ENCODE peak calls at places on chromosomes 16 and 17, in nine cellular contexts. X is GM12865, Z is IMR-90, M is bronchial epithelial cell, R is fibroblast of lung, J is tibial nerve, B is right atrium auricular region, E is astrocyte, I is A549. G is an unnamed sample.

GRCh38 chr17:7611635-7612293 is 2.9 kb downstream of the FXR2 start:
- DNase-seq in X (no peak), Z (no peak), M (no peak), R (no peak), J (no peak), B (no peak), E (no peak), I (no peak), G (no peak)

GRCh38 chr17:8162232-8162996 is at the start of gene VAMP2:
- DNase-seq in X (peak), Z (peak), M (no peak), R (peak), J (peak), B (no peak), E (no peak), I (peak), G (peak)

GRCh38 chr16:1312903-1313302 is 3.5 kb downstream of the UBE2I start:
- DNase-seq in X (peak), Z (no peak), M (no peak), R (no peak), J (no peak), B (no peak), E (no peak), I (no peak), G (no peak)

GRCh38 chr17:61196302-61196704 is 203.3 kb upstream of the TBX2 start:
- DNase-seq in X (no peak), Z (peak), M (no peak), R (peak), J (no peak), B (no peak), E (no peak), I (no peak), G (no peak)

GRCh38 chr16:62638964-62639861 is 603.0 kb upstream of the CDH8 start:
- DNase-seq in X (peak), Z (no peak), M (no peak), R (no peak), J (no peak), B (no peak), E (no peak), I (no peak), G (no peak)

GRCh38 chr17:80743181-80743771 is 198.6 kb downstream of the RPTOR start:
- DNase-seq in X (no peak), Z (no peak), M (no peak), R (no peak), J (no peak), B (no peak), E (peak), I (no peak), G (no peak)

GRCh38 chr17:31550389-31551056 is 159.0 kb downstream of the RAB11FIP4 start:
- DNase-seq in X (no peak), Z (peak), M (no peak), R (no peak), J (no peak), B (no peak), E (no peak), I (peak), G (no peak)

GRCh38 chr17:73231363-73231762 is 30.3 kb downstream of the CPSF4L start:
- DNase-seq in X (no peak), Z (peak), M (no peak), R (peak), J (no peak), B (no peak), E (no peak), I (peak), G (peak)

GRCh38 chr17:39924691-39925055 is 2.7 kb downstream of the ORMDL3 start:
- DNase-seq in X (no peak), Z (no peak), M (no peak), R (no peak), J (no peak), B (no peak), E (no peak), I (no peak), G (no peak)

GRCh38 chr17:40705567-40705966 is 2.0 kb upstream of the KRT24 start:
- DNase-seq in X (no peak), Z (no peak), M (peak), R (no peak), J (no peak), B (no peak), E (no peak), I (no peak), G (no peak)

GRCh38 chr17:73742915-73743314 is 98.7 kb upstream of the SDK2 start:
- DNase-seq in X (no peak), Z (no peak), M (no peak), R (no peak), J (no peak), B (no peak), E (no peak), I (no peak), G (no peak)

GRCh38 chr16:48810436-48810802 is 200.4 kb upstream of the N4BP1 start:
- DNase-seq in X (no peak), Z (no peak), M (no peak), R (no peak), J (no peak), B (no peak), E (no peak), I (no peak), G (no peak)

GRCh38 chr16:55555436-55555835 is 11.0 kb upstream of the CAPNS2 start:
- DNase-seq in X (no peak), Z (peak), M (peak), R (no peak), J (no peak), B (no peak), E (peak), I (no peak), G (no peak)

GRCh38 chr17:10295728-10296343 is 77.0 kb downstream of the MYH13 start:
- DNase-seq in X (peak), Z (peak), M (peak), R (peak), J (peak), B (no peak), E (no peak), I (peak), G (peak)

GRCh38 chr16:16083421-16084156 is 134.2 kb downstream of the ABCC1 start:
- DNase-seq in X (peak), Z (peak), M (peak), R (peak), J (no peak), B (no peak), E (no peak), I (peak), G (peak)

GRCh38 chr17:52035336-52035915 is 123.1 kb downstream of the CA10 start:
- DNase-seq in X (no peak), Z (no peak), M (no peak), R (no peak), J (no peak), B (no peak), E (no peak), I (no peak), G (no peak)

GRCh38 chr16:13697013-13697412 is 222.9 kb upstream of the ERCC4 start:
- DNase-seq in X (no peak), Z (no peak), M (no peak), R (no peak), J (no peak), B (no peak), E (no peak), I (no peak), G (no peak)

GRCh38 chr16:81004646-81005353 is 1.9 kb downstream of the CMC2 start:
- DNase-seq in X (peak), Z (peak), M (peak), R (peak), J (peak), B (no peak), E (no peak), I (peak), G (peak)

GRCh38 chr16:69176033-69176780 is 10.8 kb upstream of the SNTB2 start:
- DNase-seq in X (no peak), Z (peak), M (no peak), R (peak), J (no peak), B (no peak), E (peak), I (no peak), G (peak)

GRCh38 chr17:16954541-16954940 is 17.4 kb downstream of the TNFRSF13B start:
- DNase-seq in X (no peak), Z (no peak), M (no peak), R (no peak), J (no peak), B (peak), E (no peak), I (no peak), G (no peak)

GRCh38 chr16:86595983-86596605 is 17.7 kb downstream of the FOXL1 start:
- DNase-seq in X (no peak), Z (peak), M (no peak), R (no peak), J (no peak), B (no peak), E (peak), I (no peak), G (no peak)

GRCh38 chr17:10681866-10682446 is 15.4 kb downstream of the SCO1 start:
- DNase-seq in X (no peak), Z (peak), M (no peak), R (peak), J (no peak), B (no peak), E (peak), I (no peak), G (peak)

GRCh38 chr17:63517825-63518534 is 5.2 kb upstream of the KCNH6 start:
- DNase-seq in X (no peak), Z (no peak), M (no peak), R (no peak), J (no peak), B (no peak), E (no peak), I (no peak), G (no peak)

GRCh38 chr16:49854227-49855203 is 1.4 kb downstream of the ZNF423 start:
- DNase-seq in X (peak), Z (no peak), M (no peak), R (no peak), J (no peak), B (no peak), E (no peak), I (no peak), G (peak)

GRCh38 chr16:8611886-8612595 is 9.5 kb upstream of the METTL22 start:
- DNase-seq in X (no peak), Z (peak), M (peak), R (no peak), J (no peak), B (no peak), E (peak), I (no peak), G (peak)

GRCh38 chr17:38528101-38528500 is 77.7 kb downstream of the SRCIN1 start:
- DNase-seq in X (no peak), Z (no peak), M (no peak), R (no peak), J (no peak), B (no peak), E (no peak), I (no peak), G (no peak)

GRCh38 chr16:1009358-1010150 is 28.0 kb downstream of the SOX8 start:
- DNase-seq in X (no peak), Z (no peak), M (no peak), R (no peak), J (no peak), B (no peak), E (no peak), I (no peak), G (no peak)

GRCh38 chr17:8091033-8091687 is 3.6 kb upstream of the ALOX12B start:
- DNase-seq in X (peak), Z (no peak), M (peak), R (no peak), J (no peak), B (no peak), E (no peak), I (no peak), G (no peak)

GRCh38 chr16:57029161-57030160 is 40.1 kb downstream of the NLRC5 start:
- DNase-seq in X (no peak), Z (peak), M (peak), R (no peak), J (no peak), B (no peak), E (peak), I (no peak), G (peak)

GRCh38 chr16:24015923-24016322 is 180.1 kb downstream of the PRKCB start:
- DNase-seq in X (no peak), Z (no peak), M (no peak), R (no peak), J (no peak), B (no peak), E (no peak), I (no peak), G (no peak)

GRCh38 chr16:55142405-55142804 is 181.6 kb upstream of the IRX6 start:
- DNase-seq in X (no peak), Z (no peak), M (no peak), R (no peak), J (no peak), B (no peak), E (no peak), I (no peak), G (no peak)

DNA sequence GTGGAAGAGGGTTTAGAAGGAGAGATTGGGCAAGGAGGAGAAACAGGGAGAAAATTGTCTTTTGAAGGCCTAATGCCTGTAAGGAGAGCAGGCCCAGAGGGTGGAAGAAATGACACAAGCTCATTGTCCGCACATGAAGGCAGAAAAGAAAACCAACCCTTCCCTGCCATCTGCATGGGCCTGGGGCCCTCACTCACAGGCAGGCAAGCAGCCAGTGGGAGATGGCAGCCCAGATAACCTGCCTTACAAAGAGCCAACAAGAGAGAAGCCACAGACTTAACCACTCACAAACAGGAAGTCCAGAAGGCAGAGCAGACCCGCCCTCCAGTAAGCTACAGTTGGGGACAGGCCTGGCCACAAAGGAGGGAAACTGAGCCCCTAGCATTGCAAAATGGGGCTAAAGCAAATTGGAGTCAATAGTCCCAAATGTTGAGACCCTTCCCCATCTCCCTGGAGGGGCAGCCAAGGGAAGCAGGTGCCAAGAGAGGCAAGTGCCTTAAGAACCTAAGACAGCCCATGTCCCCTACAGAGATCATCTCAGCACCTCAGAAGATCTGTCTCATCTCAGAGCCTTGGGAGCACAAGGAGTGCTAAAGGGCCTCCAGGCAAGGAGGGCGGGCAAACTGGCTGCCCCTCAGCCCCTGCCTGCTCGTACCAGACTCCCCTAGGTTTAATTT is 7.3 kb upstream of the TSPOAP1 start:
- DNase-seq in X (peak), Z (no peak), M (no peak), R (no peak), J (no peak), B (no peak), E (no peak), I (no peak), G (no peak)
- H3K4me3 ChIP-seq in X (peak), Z (no peak), M (no peak), R (no peak), J (no peak), B (no peak), E (no peak), I (no peak), G (no peak)

GRCh38 chr17:55518549-55518948 is 7.3 kb upstream of the SMIM36 start:
- DNase-seq in X (peak), Z (no peak), M (no peak), R (no peak), J (no peak), B (no peak), E (no peak), I (no peak), G (no peak)

GRCh38 chr17:55510986-55511721 is at the start of gene SMIM36:
- DNase-seq in X (no peak), Z (no peak), M (no peak), R (no peak), J (no peak), B (no peak), E (no peak), I (no peak), G (no peak)

GRCh38 chr17:55513885-55514590 is 2.8 kb upstream of the SMIM36 start:
- DNase-seq in X (peak), Z (peak), M (peak), R (peak), J (peak), B (peak), E (peak), I (peak), G (peak)
- TF ChIP-seq CTCF in X (peak), Z (peak), M (peak), R (peak), J (peak), B (peak), E (peak), I (peak), G (peak)

GRCh38 chr17:44778656-44779210 is 19.9 kb downstream of the ADAM11 start:
- DNase-seq in X (no peak), Z (no peak), M (no peak), R (no peak), J (no peak), B (no peak), E (no peak), I (no peak), G (no peak)
- H3K4me3 ChIP-seq in X (no peak), Z (no peak), M (no peak), R (no peak), J (peak), B (no peak), E (no peak), I (peak), G (peak)

DNA sequence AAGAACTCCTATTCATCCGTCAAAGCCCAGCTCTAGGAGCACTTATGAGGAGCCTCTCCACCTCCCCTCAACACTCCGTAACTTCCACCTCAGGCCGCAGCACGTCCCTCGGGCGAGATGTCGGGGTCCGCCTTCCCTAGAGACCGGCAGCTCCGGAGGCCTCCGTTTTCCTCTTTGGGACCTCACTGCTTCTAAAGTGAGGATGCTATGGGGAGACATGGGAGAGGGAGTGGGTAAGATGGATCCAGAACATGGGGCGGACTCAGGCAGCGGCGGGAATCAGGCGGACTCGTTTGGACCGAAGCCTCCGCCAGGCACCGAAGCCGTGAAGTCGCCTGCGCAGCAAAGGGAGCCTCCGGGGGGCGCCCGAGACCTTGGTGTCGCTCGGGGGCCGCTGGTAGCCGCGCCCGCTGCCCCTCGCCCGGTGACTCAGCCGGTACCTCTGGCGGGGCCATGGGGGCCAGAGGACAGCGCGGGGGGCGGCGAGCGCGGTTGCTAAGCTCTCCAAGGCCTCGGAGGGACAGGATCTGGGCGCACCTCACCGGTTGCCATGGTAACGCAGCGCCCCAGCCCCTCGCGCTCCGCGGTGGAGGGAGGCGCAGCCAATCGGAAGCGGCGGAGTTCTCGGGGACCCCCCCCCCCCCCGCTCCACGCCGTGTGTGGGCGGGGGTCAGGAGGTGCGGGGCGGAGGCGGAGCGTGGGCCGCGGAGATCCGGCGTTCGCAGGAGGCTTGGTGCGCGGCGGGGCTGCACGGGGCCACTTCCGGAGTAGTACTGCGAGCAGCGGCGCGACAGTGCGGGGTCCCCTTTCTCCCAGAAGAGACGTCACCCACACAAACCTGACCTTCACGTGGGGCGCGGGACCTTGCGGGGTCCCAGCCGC is 1.3 kb upstream of the HIC1 start:
- DNase-seq in X (peak), Z (peak), M (no peak), R (peak), J (peak), B (peak), E (no peak), I (peak), G (peak)
- TF ChIP-seq CTCF in X (peak), Z (peak), M (peak), R (peak), J (peak), B (no peak), E (no peak), I (peak), G (peak)

DNA sequence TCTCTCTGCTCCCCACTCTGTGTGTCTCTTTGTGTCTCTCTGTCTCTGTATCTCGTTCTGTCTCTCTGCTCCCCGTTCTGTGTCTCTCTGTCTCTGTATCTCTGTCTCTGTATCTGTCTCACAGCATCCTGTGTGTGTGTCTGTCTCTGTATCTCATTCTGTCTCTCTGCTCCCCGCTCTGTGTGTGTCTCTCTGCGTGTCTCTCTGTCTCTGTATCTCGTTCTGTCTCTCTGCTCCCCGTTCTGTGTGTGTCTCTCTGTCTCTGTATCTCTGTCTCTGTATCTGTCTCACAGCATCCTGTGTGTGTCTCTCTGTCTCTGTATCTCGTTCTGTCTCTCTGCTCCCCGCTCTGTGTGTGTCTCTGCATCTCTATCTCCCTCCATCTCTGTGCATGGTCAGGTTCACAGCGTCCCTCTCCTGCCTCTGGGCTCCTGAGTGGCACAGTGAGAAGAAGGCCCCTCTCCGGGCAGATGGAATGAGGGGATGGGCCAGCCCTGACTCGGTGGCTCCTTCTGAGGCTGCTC is 38.9 kb upstream of the CIBAR2 start:
- DNase-seq in X (no peak), Z (no peak), M (no peak), R (no peak), J (no peak), B (no peak), E (no peak), I (no peak), G (no peak)
- H3K4me3 ChIP-seq in X (no peak), Z (no peak), M (no peak), R (no peak), J (no peak), B (no peak), E (no peak), I (no peak), G (no peak)